ENCODE peak calls at places on chromosomes 7 and 10, in seven cellular contexts. Y is thoracic aorta, J is sigmoid colon, M is cardiac muscle cell, S is fibroblast of lung, E is hepatocyte, L is prostate gland. G is an unnamed sample.

GRCh38 chr7:30564243-30564892 is 30.3 kb upstream of the GARS1 start:
- DNase-seq in S (peak; percentile 85), E (peak; percentile 90), J (peak; percentile 89), L (peak; percentile 81), Y (peak; percentile 19), M (peak; percentile 87), G (peak; percentile 85)

GRCh38 chr7:105530126-105530525 is 1.9 kb upstream of the RINT1 start:
- DNase-seq in E (no peak), J (no peak), L (no peak), Y (no peak), S (no peak), M (no peak), G (no peak)

GRCh38 chr7:106012935-106013439 is 49.9 kb downstream of the CDHR3 start:
- DNase-seq in Y (no peak), J (no peak), M (peak; percentile 55), E (peak; percentile 26), L (no peak), S (peak; percentile 98), G (peak; percentile 77)

GRCh38 chr10:20007426-20007825 is 191.2 kb downstream of the PLXDC2 start:
- DNase-seq in Y (no peak), J (no peak), S (peak; percentile 45), E (no peak), M (no peak), L (no peak), G (peak; percentile 12)

GRCh38 chr7:18040196-18040595 is 12.6 kb upstream of the PRPS1L1 start:
- DNase-seq in E (no peak), L (no peak), Y (no peak), M (no peak), J (no peak), S (peak; percentile 65), G (peak; percentile 26)

GRCh38 chr10:61751599-61751998 is 88.9 kb downstream of the CABCOCO1 start:
- DNase-seq in M (no peak), Y (no peak), E (no peak), J (no peak), L (no peak), S (no peak), G (no peak)

GRCh38 chr10:13296476-13296875 is 3.4 kb downstream of the PHYH start:
- DNase-seq in M (no peak), S (no peak), E (no peak), Y (no peak), J (no peak), L (no peak), G (no peak)

GRCh38 chr10:47374611-47375536 is 9.2 kb downstream of the ZNF488 start:
- DNase-seq in E (no peak), L (no peak), S (peak; percentile 77), J (no peak), M (no peak), Y (no peak), G (peak; percentile 52)

GRCh38 chr10:72175166-72175565 is 40.6 kb upstream of the ANAPC16 start:
- DNase-seq in J (no peak), S (peak; percentile 45), M (no peak), Y (no peak), E (no peak), L (no peak), G (no peak)

GRCh38 chr10:21724695-21725371 is 190.8 kb downstream of the MLLT10 start:
- DNase-seq in M (peak; percentile 97), Y (peak; percentile 87), E (peak; percentile 95), L (peak; percentile 92), S (peak; percentile 100), J (peak; percentile 97), G (peak; percentile 100)

GRCh38 chr10:84783909-84784308 is 455.5 kb downstream of the CCSER2 start:
- DNase-seq in Y (no peak), J (no peak), M (no peak), E (no peak), L (no peak), S (no peak), G (no peak)

GRCh38 chr10:35641430-35642015 is 573 bp downstream of the FZD8 start:
- DNase-seq in L (no peak), Y (no peak), J (no peak), S (peak; percentile 30), M (peak; percentile 69), E (peak; percentile 65), G (no peak)

GRCh38 chr7:99975782-99976521 is at the start of gene AZGP1:
- DNase-seq in L (peak; percentile 86), S (peak; percentile 4), M (no peak), E (peak; percentile 27), J (no peak), Y (no peak), G (no peak)

GRCh38 chr7:50646069-50646468 is 80.9 kb upstream of the DDC start:
- DNase-seq in Y (no peak), S (no peak), M (no peak), L (no peak), E (no peak), J (no peak), G (no peak)

GRCh38 chr7:24851791-24852190 is 94.5 kb upstream of the GSDME start:
- DNase-seq in E (no peak), L (no peak), S (peak; percentile 22), Y (no peak), M (no peak), J (no peak), G (no peak)

GRCh38 chr10:130167193-130167592 is 31.0 kb downstream of the GLRX3 start:
- DNase-seq in L (no peak), J (no peak), M (no peak), Y (no peak), S (no peak), E (no peak), G (no peak)

GRCh38 chr10:130169136-130169888 is 33.1 kb downstream of the GLRX3 start:
- DNase-seq in S (peak; percentile 23), M (no peak), E (no peak), L (no peak), Y (no peak), J (no peak), G (peak; percentile 84)

GRCh38 chr10:130171196-130171595 is 35.0 kb downstream of the GLRX3 start:
- DNase-seq in M (no peak), Y (no peak), L (no peak), E (no peak), J (no peak), S (no peak), G (no peak)

DNA sequence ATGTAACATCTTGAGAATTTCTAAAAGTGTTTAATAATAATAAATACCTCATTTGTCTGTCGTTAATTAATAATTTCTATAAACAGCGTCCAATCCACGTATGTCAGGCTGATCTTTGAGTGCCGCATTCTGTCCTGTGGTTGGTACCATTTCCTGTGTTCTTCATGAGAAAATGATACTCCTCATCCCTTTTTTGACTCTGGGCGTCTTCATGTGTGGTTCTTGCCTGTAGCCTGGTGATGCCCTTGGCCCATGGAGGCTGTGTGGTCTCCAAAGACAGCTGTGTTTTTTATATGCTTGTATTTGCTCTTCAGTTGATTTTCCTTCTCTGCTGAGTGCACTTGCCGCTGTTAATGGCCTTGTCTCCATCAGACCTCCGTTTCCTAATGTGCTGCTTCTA is 31.5 kb downstream of the GLRX3 start:
- DNase-seq in S (no peak), Y (no peak), M (no peak), J (no peak), E (no peak), L (no peak), G (no peak)
- H3K4me3 ChIP-seq in S (no peak overlapping the region), Y (no peak overlapping the region), M (no peak overlapping the region), J (no peak overlapping the region), E (no peak overlapping the region), L (no peak overlapping the region), G (no peak overlapping the region)

GRCh38 chr10:90959826-90960225 is 38.9 kb upstream of the ANKRD1 start:
- DNase-seq in S (no peak), Y (no peak), M (no peak), J (no peak), L (no peak), E (no peak), G (no peak)
- TF ChIP-seq CTCF in S (no peak), Y (no peak), M (no peak), J (no peak), L (no peak), E (no peak), G (no peak)

GRCh38 chr7:67453981-67454380 is 457.3 kb downstream of the TYW1 start:
- DNase-seq in Y (no peak), S (no peak), E (no peak), L (no peak), J (no peak), M (no peak), G (no peak)

GRCh38 chr7:67450171-67450570 is 453.5 kb downstream of the TYW1 start:
- DNase-seq in S (no peak), E (no peak), Y (no peak), J (no peak), L (no peak), M (no peak), G (no peak)

GRCh38 chr7:67452516-67453026 is 455.9 kb downstream of the TYW1 start:
- DNase-seq in M (no peak), Y (no peak), S (no peak), J (no peak), E (no peak), L (no peak), G (no peak)

GRCh38 chr7:67455508-67455907 is 458.9 kb downstream of the TYW1 start:
- DNase-seq in M (no peak), Y (no peak), J (no peak), E (no peak), S (no peak), L (no peak), G (no peak)

DNA sequence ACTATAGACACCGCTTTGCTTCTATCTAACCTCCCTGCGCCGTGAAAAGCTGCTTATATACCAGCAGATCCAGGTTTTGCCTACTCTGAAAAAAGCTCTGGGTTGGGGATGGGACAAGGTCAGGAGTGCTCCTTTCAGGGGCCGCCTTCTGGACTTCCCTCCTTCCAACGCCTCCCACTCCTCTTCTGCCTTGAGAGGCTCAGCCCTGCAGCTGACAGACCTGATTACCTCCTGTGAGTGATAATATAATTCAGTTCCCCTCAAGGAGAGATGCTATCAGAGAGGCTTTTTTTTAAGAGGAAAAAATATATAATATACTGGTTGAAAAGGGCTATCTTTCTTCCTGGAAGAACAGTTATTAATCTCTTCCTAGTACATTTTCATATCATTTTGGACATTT is 456.9 kb downstream of the TYW1 start:
- DNase-seq in E (no peak), Y (no peak), L (no peak), M (peak; percentile 21), J (no peak), S (no peak), G (no peak)
- H3K4me3 ChIP-seq in E (no peak overlapping the region), Y (no peak overlapping the region), L (no peak overlapping the region), M (no peak overlapping the region), J (no peak overlapping the region), S (no peak overlapping the region), G (no peak overlapping the region)

DNA sequence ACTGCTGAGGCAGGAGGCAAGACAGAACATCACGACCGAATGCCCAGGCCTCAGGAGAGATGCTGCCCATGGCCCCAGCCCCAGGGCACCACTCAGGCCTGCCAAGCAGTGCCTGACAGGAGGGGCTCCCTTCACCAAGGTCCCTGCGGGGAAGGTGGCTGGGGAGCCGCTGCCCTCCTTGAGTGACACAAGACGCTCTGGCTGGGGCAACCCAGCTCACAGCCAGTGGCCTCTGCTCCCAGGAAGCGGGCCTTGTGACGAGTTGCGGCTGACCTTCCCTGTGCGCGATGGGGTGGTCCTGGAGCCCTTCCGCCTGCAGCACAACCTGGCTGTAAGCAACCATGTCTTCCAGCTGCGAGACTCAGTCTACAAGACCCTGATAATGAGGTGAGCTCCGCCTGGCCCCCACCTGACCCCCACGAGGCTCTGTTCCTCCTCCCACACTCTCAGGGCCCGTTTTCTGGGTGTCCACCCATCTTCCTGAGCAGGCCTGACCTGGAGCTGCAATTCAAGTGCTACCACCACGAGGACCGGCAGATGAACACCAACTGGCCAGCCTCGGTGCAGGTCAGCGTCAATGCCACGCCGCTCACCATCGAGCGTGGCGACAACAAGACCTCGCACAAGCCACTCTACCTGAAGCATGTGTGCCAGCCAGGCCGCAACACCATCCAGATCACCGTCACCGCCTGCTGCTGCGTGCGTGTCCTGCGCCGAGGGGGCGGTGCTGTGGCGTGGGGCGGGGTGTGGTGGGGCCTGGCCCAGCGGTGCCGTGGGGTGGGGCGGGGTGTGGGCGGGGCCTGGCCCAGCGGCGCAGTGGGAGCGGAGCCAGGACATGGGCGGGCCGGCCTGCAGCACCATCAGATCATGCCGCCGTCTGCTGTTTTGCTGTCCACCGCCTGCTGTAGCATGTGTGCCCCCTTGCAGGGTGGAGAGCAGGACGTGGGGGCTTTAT is 12.8 kb downstream of the ZMIZ2 start:
- DNase-seq in S (peak; percentile 41), Y (no peak), E (no peak), L (peak; percentile 74), M (no peak), J (peak; percentile 87), G (no peak)
- TF ChIP-seq CTCF in S (no peak), Y (no peak), E (no peak), L (no peak), M (no peak), J (no peak), G (no peak)